ENCODE peak calls at places on chromosome 17, in five cellular contexts. U, N, X, B and T are unnamed samples.

GRCh38 chr17:42312285-42313130 is 24.2 kb downstream of the STAT5A start:
- DNase-seq in U (peak), N (peak), X (no peak), B (peak), T (peak)

GRCh38 chr17:39536468-39536867 is 71.3 kb downstream of the NEUROD2 start:
- DNase-seq in U (no peak), N (no peak), X (no peak), B (no peak), T (no peak)

GRCh38 chr17:17824119-17824779 is 12.5 kb downstream of the SREBF1 start:
- DNase-seq in U (no peak), N (no peak), X (no peak), B (no peak), T (no peak)

GRCh38 chr17:9401434-9401833 is 174.2 kb downstream of the STX8 start:
- DNase-seq in U (no peak), N (no peak), X (no peak), B (no peak), T (peak)

GRCh38 chr17:31537558-31537957 is 146.1 kb downstream of the RAB11FIP4 start:
- DNase-seq in U (no peak), N (no peak), X (no peak), B (no peak), T (no peak)

GRCh38 chr17:80486692-80487091 is 10.3 kb upstream of the NPTX1 start:
- DNase-seq in U (no peak), N (no peak), X (no peak), B (no peak), T (no peak)

GRCh38 chr17:68749742-68750562 is 148.8 kb upstream of the FAM20A start:
- DNase-seq in U (no peak), N (no peak), X (no peak), B (no peak), T (no peak)

GRCh38 chr17:74749262-74750038 is 1.0 kb downstream of the NHERF1 start:
- DNase-seq in U (no peak), N (no peak), X (no peak), B (no peak), T (no peak)

GRCh38 chr17:17672453-17673368 is 8.5 kb upstream of the RAI1 start:
- DNase-seq in U (no peak), N (no peak), X (no peak), B (no peak), T (no peak)

GRCh38 chr17:81200695-81201580 is 21.8 kb downstream of the CEP131 start:
- DNase-seq in U (no peak), N (peak), X (peak), B (peak), T (peak)

GRCh38 chr17:79368521-79368920 is 242.3 kb downstream of the RBFOX3 start:
- DNase-seq in U (no peak), N (no peak), X (no peak), B (no peak), T (no peak)

GRCh38 chr17:9020096-9020823 is 1.1 kb upstream of the NTN1 start:
- DNase-seq in U (no peak), N (no peak), X (no peak), B (no peak), T (no peak)

GRCh38 chr17:82029990-82030469 is 1.4 kb upstream of the RAC3 start:
- DNase-seq in U (no peak), N (no peak), X (no peak), B (no peak), T (no peak)

GRCh38 chr17:37299257-37299985 is 76.4 kb upstream of the C17orf78 start:
- DNase-seq in U (no peak), N (peak), X (no peak), B (no peak), T (no peak)

GRCh38 chr17:335691-336090 is 16.9 kb downstream of the RPH3AL start:
- DNase-seq in U (no peak), N (no peak), X (no peak), B (no peak), T (no peak)

GRCh38 chr17:67441052-67441738 is 64.1 kb downstream of the PITPNC1 start:
- DNase-seq in U (no peak), N (peak), X (peak), B (no peak), T (peak)

GRCh38 chr17:74457146-74457819 is 9.2 kb upstream of the CD300A start:
- DNase-seq in U (no peak), N (peak), X (peak), B (peak), T (peak)

GRCh38 chr17:6384481-6384880 is 50.4 kb downstream of the AIPL1 start:
- DNase-seq in U (no peak), N (no peak), X (no peak), B (no peak), T (no peak)

GRCh38 chr17:42342242-42343008 is 45.8 kb downstream of the STAT3 start:
- DNase-seq in U (no peak), N (peak), X (no peak), B (no peak), T (no peak)

GRCh38 chr17:67602974-67603373 is 114.8 kb upstream of the NOL11 start:
- DNase-seq in U (peak), N (peak), X (peak), B (no peak), T (no peak)

GRCh38 chr17:29682987-29683386 is 60.3 kb upstream of the CORO6 start:
- DNase-seq in U (no peak), N (no peak), X (no peak), B (no peak), T (no peak)

GRCh38 chr17:74499992-74500391 is 31.3 kb downstream of the CD300LB start:
- DNase-seq in U (peak), N (no peak), X (no peak), B (no peak), T (no peak)

GRCh38 chr17:60086822-60087591 is 8.3 kb upstream of the HEATR6 start:
- DNase-seq in U (no peak), N (peak), X (no peak), B (no peak), T (no peak)

GRCh38 chr17:81428521-81428920 is 33.3 kb downstream of the BAHCC1 start:
- DNase-seq in U (no peak), N (no peak), X (no peak), B (no peak), T (no peak)

GRCh38 chr17:21817791-21818364 is 125.6 kb downstream of the KCNJ18 start:
- DNase-seq in U (no peak), N (no peak), X (no peak), B (no peak), T (no peak)

GRCh38 chr17:77817953-77818352 is 140.6 kb upstream of the TNRC6C start:
- DNase-seq in U (no peak), N (no peak), X (no peak), B (no peak), T (no peak)

GRCh38 chr17:80025140-80025539 is 10.5 kb downstream of the TBC1D16 start:
- DNase-seq in U (no peak), N (no peak), X (no peak), B (no peak), T (no peak)

GRCh38 chr17:35879748-35880654 is at the start of gene CCL5:
- DNase-seq in U (no peak), N (no peak), X (no peak), B (no peak), T (no peak)

GRCh38 chr17:48586355-48586924 is 3.6 kb downstream of the HOXB3 start:
- DNase-seq in U (no peak), N (peak), X (no peak), B (no peak), T (no peak)

GRCh38 chr17:80847506-80848230 is 144.0 kb upstream of the CHMP6 start:
- DNase-seq in U (no peak), N (no peak), X (no peak), B (no peak), T (no peak)

GRCh38 chr17:14209215-14209614 is 27.4 kb downstream of the CDRT15 start:
- DNase-seq in U (no peak), N (no peak), X (peak), B (no peak), T (no peak)

DNA sequence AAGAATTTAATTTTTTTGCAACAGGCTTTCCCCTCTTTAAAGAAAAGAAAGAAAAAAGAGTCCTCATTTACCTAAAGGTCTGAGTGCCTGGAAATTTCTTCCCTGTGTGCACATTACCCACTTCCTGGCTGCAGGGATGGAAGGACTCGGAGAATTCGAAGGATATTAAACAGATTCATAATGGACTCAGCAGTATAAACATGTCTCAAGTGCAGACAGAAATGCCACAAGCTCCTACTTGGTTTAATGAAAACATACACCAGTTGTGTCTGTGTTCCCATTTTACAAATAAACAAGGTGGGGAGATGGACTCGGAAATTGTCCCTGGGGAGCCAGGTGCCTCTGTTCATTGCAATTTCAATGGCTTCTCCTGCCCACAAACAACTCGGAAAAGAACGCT is 47.2 kb downstream of the MEOX1 start:
- DNase-seq in U (no peak), N (no peak), X (no peak), B (no peak), T (no peak)
- H3K27ac ChIP-seq in U (no peak), N (no peak), X (no peak), B (no peak), T (no peak)

DNA sequence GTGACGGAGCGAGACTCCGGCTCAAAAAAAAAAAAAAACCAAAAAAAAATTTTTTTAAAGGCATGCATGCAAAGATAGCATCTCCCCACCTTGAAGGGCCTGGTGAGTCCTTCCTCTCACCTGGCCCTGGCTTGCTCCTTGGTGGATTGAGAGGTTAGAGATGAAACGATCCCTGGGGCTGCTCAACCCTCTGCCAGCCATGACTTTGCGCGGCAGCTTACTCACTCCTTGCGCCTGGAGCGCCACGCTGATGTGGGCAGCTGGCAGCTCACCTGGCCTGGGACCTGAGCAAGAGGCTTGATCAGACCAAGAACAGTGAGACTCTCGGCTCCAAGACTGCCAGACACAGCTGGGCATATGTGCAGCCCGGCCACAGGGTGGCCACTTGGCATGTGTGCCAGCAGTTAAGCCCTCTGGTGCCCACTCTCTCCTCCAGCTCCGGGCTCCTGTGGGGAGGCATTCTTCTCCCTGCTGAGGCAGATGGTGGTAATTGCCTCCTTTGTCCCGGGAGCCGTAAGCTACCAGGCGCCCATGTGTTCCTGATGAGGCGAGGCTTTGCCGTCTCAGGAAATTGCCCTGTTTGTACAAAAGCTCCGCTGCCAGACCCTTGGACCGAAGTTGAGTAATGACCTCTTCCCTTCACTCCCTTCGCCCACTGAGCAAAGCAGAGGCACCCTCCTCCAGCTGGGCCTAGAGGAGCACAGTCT is 5.1 kb upstream of the EVPL start:
- DNase-seq in U (no peak), N (no peak), X (no peak), B (no peak), T (no peak)
- TF ChIP-seq CTCF in U (no peak), N (no peak), X (peak), B (no peak), T (no peak)

DNA sequence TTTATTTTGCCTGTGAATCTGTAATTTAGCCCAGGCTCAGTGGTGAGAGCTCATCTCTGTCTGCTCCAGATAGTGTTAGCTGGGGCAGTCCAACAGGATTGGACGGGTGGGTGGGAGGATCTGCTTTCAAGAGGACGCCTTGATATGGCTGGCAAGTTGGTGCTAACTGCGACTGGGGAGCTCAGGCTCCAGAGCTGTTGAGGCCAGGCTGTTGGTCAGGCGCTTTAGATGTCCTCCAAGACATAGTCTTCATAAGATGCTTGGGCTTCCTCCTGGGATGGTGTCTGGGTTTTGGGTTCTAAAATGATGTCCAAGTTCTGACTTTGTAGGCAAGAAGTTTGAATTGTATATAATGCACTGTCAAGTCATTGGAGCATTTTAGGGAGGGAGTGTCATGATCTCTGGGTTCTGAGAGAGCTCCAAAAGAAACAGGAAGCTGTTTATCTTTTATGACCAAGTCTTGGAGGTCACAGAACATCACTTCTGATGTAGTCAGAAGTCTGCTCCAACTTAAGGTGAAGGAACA is 12.8 kb upstream of the PCTP start:
- DNase-seq in U (no peak), N (no peak), X (no peak), B (no peak), T (no peak)
- H3K4me3 ChIP-seq in U (no peak), N (no peak), X (no peak), B (no peak), T (no peak)

GRCh38 chr17:72433797-72434196 is 313.0 kb downstream of the SOX9 start:
- DNase-seq in U (no peak), N (no peak), X (no peak), B (no peak), T (no peak)

GRCh38 chr17:72432143-72432604 is 311.4 kb downstream of the SOX9 start:
- DNase-seq in U (no peak), N (peak), X (no peak), B (no peak), T (peak)

GRCh38 chr17:72430611-72431432 is 310.0 kb downstream of the SOX9 start:
- DNase-seq in U (no peak), N (no peak), X (peak), B (no peak), T (no peak)

GRCh38 chr17:72434581-72434980 is 313.8 kb downstream of the SOX9 start:
- DNase-seq in U (no peak), N (no peak), X (no peak), B (no peak), T (no peak)

DNA sequence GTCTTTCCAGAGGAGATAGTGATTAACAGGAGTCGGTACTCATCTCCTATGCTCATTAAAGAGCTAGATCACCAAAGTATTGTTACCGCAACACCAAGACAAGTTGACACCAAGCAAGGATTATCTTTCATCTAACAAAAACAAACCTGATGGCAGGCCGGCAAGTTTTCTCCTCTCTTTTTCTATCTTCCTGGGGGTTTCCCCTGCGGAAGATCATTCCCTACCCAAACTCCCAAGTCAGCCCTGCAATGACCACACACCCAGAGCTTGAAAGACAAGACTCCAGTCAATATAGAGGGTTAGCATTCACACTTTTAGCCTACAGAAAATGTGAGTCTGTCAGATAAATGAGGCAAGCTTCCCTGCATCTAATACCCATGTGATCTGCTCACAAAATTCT is 312.1 kb downstream of the SOX9 start:
- DNase-seq in U (no peak), N (no peak), X (no peak), B (no peak), T (no peak)
- H3K27ac ChIP-seq in U (no peak), N (no peak), X (no peak), B (no peak), T (no peak)

GRCh38 chr17:2780931-2781454 is 15.2 kb upstream of the RAP1GAP2 start:
- DNase-seq in U (no peak), N (no peak), X (no peak), B (no peak), T (no peak)
- TF ChIP-seq CTCF in U (no peak), N (no peak), X (no peak), B (no peak), T (no peak)